ENCODE peak calls at places on chromosomes 3 and 15, in nine cellular contexts. Y, M, N, W, S, H, A, Z and F are unnamed samples.

GRCh38 chr3:55482496-55483195 is 4.5 kb downstream of the WNT5A start:
- DNase-seq in Y (no peak), M (no peak), N (no peak), W (no peak), S (no peak), H (no peak), A (peak), Z (peak), F (no peak)

GRCh38 chr15:96974761-96975160 is 644.3 kb downstream of the NR2F2 start:
- DNase-seq in Y (no peak), M (no peak), N (no peak), W (peak), S (no peak), H (no peak), A (peak), Z (no peak), F (no peak)

GRCh38 chr3:195110647-195111321 is 160.2 kb downstream of the XXYLT1 start:
- DNase-seq in Y (peak), M (no peak), N (no peak), W (no peak), S (no peak), H (peak), A (no peak), Z (no peak), F (no peak)

GRCh38 chr15:60526127-60526616 is 47.2 kb upstream of the ICE2 start:
- DNase-seq in Y (peak), M (no peak), N (no peak), W (no peak), S (no peak), H (no peak), A (no peak), Z (no peak), F (no peak)

GRCh38 chr15:97235285-97235985 is 725.1 kb upstream of the ARRDC4 start:
- DNase-seq in Y (no peak), M (peak), N (no peak), W (peak), S (peak), H (peak), A (peak), Z (no peak), F (peak)

GRCh38 chr15:74406992-74407705 is 26.6 kb downstream of the SEMA7A start:
- DNase-seq in Y (no peak), M (peak), N (no peak), W (no peak), S (no peak), H (peak), A (peak), Z (peak), F (no peak)

GRCh38 chr15:77107068-77107467 is 36.2 kb upstream of the TSPAN3 start:
- DNase-seq in Y (no peak), M (no peak), N (no peak), W (no peak), S (no peak), H (peak), A (no peak), Z (no peak), F (no peak)

GRCh38 chr3:100471436-100471835 is 21.0 kb upstream of the TMEM45A start:
- DNase-seq in Y (no peak), M (no peak), N (no peak), W (no peak), S (no peak), H (no peak), A (no peak), Z (no peak), F (no peak)

GRCh38 chr3:123767020-123767394 is 117.1 kb downstream of the MYLK start:
- DNase-seq in Y (no peak), M (no peak), N (no peak), W (no peak), S (no peak), H (no peak), A (no peak), Z (no peak), F (no peak)

GRCh38 chr3:49120438-49121135 is at the start of gene USP19:
- DNase-seq in Y (peak), M (peak), N (peak), W (peak), S (peak), H (peak), A (peak), Z (peak), F (peak)

GRCh38 chr3:44991326-44991725 is 15.3 kb downstream of the EXOSC7 start:
- DNase-seq in Y (no peak), M (no peak), N (no peak), W (no peak), S (no peak), H (no peak), A (no peak), Z (no peak), F (no peak)

GRCh38 chr15:49137861-49138260 is 17.5 kb downstream of the COPS2 start:
- DNase-seq in Y (no peak), M (no peak), N (no peak), W (peak), S (no peak), H (no peak), A (peak), Z (no peak), F (no peak)

GRCh38 chr3:58164916-58165821 is 45.6 kb downstream of the DNASE1L3 start:
- DNase-seq in Y (no peak), M (peak), N (no peak), W (no peak), S (no peak), H (no peak), A (peak), Z (peak), F (no peak)

GRCh38 chr15:100859970-100860828 is 19.4 kb upstream of the ALDH1A3 start:
- DNase-seq in Y (no peak), M (no peak), N (no peak), W (no peak), S (no peak), H (no peak), A (no peak), Z (no peak), F (no peak)

GRCh38 chr3:197554196-197554561 is 1.6 kb downstream of the BDH1 start:
- DNase-seq in Y (no peak), M (no peak), N (no peak), W (no peak), S (no peak), H (no peak), A (no peak), Z (no peak), F (no peak)

GRCh38 chr3:120177151-120177550 is 82.9 kb upstream of the GSK3B start:
- DNase-seq in Y (no peak), M (peak), N (peak), W (peak), S (peak), H (no peak), A (peak), Z (no peak), F (no peak)

GRCh38 chr15:89317188-89317720 is 17.4 kb downstream of the POLG start:
- DNase-seq in Y (no peak), M (no peak), N (no peak), W (peak), S (no peak), H (no peak), A (no peak), Z (no peak), F (no peak)

GRCh38 chr15:100284701-100285100 is 57.1 kb downstream of the ADAMTS17 start:
- DNase-seq in Y (no peak), M (no peak), N (no peak), W (no peak), S (peak), H (no peak), A (peak), Z (peak), F (no peak)

GRCh38 chr15:92809880-92810361 is 90.2 kb upstream of the CHD2 start:
- DNase-seq in Y (no peak), M (peak), N (no peak), W (peak), S (no peak), H (peak), A (peak), Z (no peak), F (no peak)

GRCh38 chr3:153257673-153258351 is 95.8 kb downstream of the RAP2B start:
- DNase-seq in Y (no peak), M (peak), N (no peak), W (no peak), S (no peak), H (no peak), A (no peak), Z (no peak), F (no peak)

GRCh38 chr3:30661107-30661873 is 54.9 kb downstream of the TGFBR2 start:
- DNase-seq in Y (no peak), M (no peak), N (no peak), W (no peak), S (no peak), H (no peak), A (no peak), Z (no peak), F (no peak)

GRCh38 chr3:94089126-94089525 is 26.3 kb downstream of the NSUN3 start:
- DNase-seq in Y (no peak), M (no peak), N (no peak), W (no peak), S (no peak), H (no peak), A (no peak), Z (no peak), F (no peak)

GRCh38 chr3:124351430-124352142 is 359.7 kb upstream of the ROPN1 start:
- DNase-seq in Y (no peak), M (peak), N (no peak), W (peak), S (peak), H (peak), A (peak), Z (no peak), F (no peak)

GRCh38 chr3:151146731-151147091 is 56.3 kb downstream of the GPR171 start:
- DNase-seq in Y (no peak), M (no peak), N (no peak), W (no peak), S (no peak), H (no peak), A (no peak), Z (no peak), F (no peak)

GRCh38 chr15:58469432-58470353 is 37.9 kb downstream of the LIPC start:
- DNase-seq in Y (peak), M (peak), N (no peak), W (peak), S (peak), H (peak), A (peak), Z (no peak), F (no peak)

DNA sequence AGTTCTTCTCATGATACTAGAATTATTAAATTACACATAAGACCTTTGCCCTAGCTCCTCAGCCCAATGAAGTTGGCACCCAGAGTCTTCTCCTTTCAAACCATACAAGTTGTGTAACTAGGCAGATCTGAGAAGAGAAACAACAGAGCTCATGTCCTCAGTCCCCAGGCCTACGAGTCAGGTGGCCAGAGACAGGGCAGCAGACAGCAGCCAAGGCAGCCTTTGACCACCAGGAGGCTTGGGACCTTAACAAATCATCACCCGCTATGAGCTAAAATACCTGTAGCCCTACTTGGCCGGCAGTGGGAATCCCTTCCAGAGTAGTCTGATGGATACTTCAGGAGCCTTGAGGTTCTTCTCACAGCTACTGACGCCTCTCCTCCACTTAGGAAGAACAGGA is 18.3 kb downstream of the STIMATE start:
- DNase-seq in Y (no peak), M (peak), N (no peak), W (no peak), S (no peak), H (no peak), A (no peak), Z (no peak), F (no peak)
- TF ChIP-seq CTCF in Y (no peak), M (no peak), N (no peak), W (no peak), S (no peak), H (peak), A (no peak), Z (no peak), F (no peak)

GRCh38 chr3:176693416-176693815 is 503.9 kb downstream of the TBL1XR1 start:
- DNase-seq in Y (no peak), M (no peak), N (no peak), W (no peak), S (no peak), H (no peak), A (no peak), Z (no peak), F (no peak)
- TF ChIP-seq CTCF in Y (no peak), M (no peak), N (no peak), W (no peak), S (no peak), H (no peak), A (no peak), Z (no peak), F (no peak)

DNA sequence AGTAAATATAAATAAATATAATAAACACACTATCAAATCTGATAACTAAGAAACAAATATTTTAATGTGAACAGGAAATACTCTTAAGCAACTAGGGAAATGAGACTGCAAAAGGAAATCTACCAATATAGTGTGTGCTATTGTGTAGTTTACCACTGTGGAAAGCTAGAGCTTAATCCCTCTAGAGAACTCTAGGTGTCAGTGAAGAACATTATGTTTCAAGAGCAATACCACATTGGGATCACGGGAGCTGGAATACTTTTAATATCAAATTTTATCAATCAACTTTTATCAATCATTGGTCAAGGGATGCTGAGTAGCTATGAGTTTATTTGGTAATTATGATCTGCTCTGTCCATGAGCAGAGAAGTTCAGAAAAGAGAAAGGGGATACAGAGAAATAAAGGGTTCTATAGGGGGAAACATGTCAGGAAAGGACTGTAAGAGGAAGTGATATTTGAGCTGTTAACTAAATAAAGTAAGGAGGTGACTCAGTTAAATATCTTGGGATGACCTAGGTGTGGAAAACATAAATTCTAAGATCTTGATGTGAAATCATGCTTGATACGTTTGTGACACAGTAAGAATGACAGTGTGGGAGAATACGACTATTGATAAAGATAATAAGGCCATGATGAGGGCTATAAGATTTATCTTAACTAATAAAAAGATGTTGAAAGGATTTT is 762.2 kb upstream of the ALCAM start:
- DNase-seq in Y (no peak), M (no peak), N (no peak), W (peak), S (no peak), H (peak), A (peak), Z (no peak), F (no peak)
- TF ChIP-seq CTCF in Y (no peak), M (no peak), N (peak), W (peak), S (no peak), H (no peak), A (peak), Z (no peak), F (no peak)

DNA sequence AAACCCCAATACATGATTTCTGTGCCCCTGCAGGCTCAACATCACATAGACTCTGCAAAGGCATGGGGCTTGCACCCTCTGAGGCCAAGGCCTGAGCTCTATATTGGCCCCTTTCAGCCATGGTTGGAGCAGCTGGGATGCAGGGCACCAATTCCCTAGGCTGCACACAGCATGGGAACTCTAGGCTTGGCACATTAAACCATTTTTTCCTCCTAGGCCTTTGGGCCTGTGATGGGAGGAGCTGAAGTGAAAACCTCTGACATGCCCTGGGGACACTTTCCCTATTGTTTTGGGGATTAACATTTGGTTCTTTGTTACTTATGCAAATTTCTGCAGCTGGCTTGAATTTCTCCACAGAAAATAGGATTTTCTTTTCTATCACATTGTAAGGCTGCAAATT is 1629.5 kb downstream of the OTOL1 start:
- DNase-seq in Y (no peak), M (no peak), N (no peak), W (no peak), S (no peak), H (no peak), A (no peak), Z (no peak), F (no peak)
- TF ChIP-seq CTCF in Y (no peak), M (no peak), N (no peak), W (no peak), S (no peak), H (no peak), A (no peak), Z (no peak), F (no peak)

DNA sequence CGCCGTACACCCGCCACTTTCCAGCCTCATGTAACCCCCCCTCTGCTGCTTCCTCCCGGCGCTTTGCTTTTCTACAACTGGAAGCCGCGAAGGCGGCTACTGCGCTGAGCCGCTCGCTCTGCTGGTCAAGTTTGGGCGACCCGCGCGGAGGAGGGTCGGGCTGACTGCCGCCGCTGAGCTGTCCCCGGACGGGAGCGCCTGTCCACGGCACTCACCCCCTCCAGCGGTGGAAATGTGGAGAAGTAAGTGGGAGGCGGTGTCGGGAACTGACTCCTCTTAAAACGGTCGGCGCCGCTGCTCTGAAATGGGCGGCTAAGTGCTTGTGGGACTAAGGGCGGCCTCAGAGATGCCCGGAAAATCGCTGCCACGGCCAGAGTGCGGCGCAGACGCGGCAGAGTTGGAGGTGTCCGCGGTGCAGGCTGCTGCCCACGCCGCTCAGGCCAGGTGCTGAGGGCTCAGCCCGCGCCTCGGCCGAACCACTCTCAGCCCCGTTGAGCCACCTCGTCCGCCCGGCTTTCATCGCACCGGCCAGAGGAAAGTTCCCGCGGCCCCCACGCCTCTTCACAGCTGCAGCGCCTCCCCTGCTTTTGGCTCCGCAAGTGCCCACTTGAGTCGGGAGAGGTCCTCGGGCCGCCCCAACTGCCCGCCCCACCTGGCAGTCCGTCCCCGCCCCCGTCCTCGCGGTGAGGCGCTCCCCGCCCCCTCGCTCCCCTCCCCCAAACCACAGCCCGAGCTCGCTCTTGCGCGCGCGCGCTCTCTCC is 394 bp upstream of the EPHA6 start:
- DNase-seq in Y (peak), M (peak), N (peak), W (peak), S (no peak), H (no peak), A (peak), Z (peak), F (no peak)
- TF ChIP-seq CTCF in Y (no peak), M (no peak), N (no peak), W (no peak), S (no peak), H (no peak), A (peak), Z (no peak), F (no peak)

GRCh38 chr15:25136119-25136518 is 181.3 kb downstream of the SNRPN start:
- DNase-seq in Y (no peak), M (peak), N (no peak), W (peak), S (no peak), H (peak), A (no peak), Z (no peak), F (no peak)

GRCh38 chr15:25133804-25134203 is 179.0 kb downstream of the SNRPN start:
- DNase-seq in Y (no peak), M (no peak), N (no peak), W (no peak), S (no peak), H (no peak), A (no peak), Z (no peak), F (no peak)

GRCh38 chr15:25137013-25137412 is 182.2 kb downstream of the SNRPN start:
- DNase-seq in Y (no peak), M (no peak), N (no peak), W (no peak), S (no peak), H (no peak), A (no peak), Z (no peak), F (no peak)

GRCh38 chr15:25134546-25134945 is 179.8 kb downstream of the SNRPN start:
- DNase-seq in Y (no peak), M (no peak), N (no peak), W (peak), S (no peak), H (peak), A (peak), Z (no peak), F (no peak)
- TF ChIP-seq CTCF in Y (no peak), M (no peak), N (no peak), W (peak), S (no peak), H (no peak), A (peak), Z (no peak), F (no peak)

DNA sequence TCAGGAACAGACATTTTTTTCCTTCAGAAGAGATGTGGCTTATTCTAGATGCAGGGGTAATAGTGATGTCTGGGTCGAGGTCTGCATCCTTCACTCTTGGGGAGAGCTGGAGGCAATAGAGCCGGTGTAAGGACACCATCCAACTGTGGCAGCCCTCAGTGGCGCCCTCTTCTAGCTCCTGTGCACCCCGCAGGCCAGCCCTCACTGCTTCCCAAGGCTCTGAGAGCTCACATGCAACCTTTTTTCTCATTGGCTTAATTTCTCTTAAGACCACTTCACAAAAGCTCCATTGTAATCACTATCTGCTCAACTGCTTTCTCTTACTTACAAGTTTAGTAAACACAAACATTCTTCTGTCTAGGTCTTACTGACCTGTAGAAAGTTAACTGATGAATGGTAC is 3.9 kb upstream of the VPS8 start:
- DNase-seq in Y (no peak), M (peak), N (no peak), W (no peak), S (no peak), H (peak), A (no peak), Z (peak), F (no peak)
- TF ChIP-seq CTCF in Y (no peak), M (no peak), N (no peak), W (peak), S (no peak), H (peak), A (no peak), Z (no peak), F (no peak)

GRCh38 chr3:185065059-185065458 is 87.8 kb downstream of the C3orf70 start:
- DNase-seq in Y (no peak), M (no peak), N (no peak), W (no peak), S (no peak), H (no peak), A (no peak), Z (no peak), F (no peak)
- TF ChIP-seq CTCF in Y (no peak), M (no peak), N (no peak), W (no peak), S (no peak), H (peak), A (no peak), Z (no peak), F (no peak)

GRCh38 chr3:32147935-32148334 is 41.5 kb downstream of the GPD1L start:
- DNase-seq in Y (no peak), M (no peak), N (no peak), W (no peak), S (no peak), H (peak), A (no peak), Z (no peak), F (no peak)
- TF ChIP-seq CTCF in Y (no peak), M (no peak), N (no peak), W (no peak), S (no peak), H (no peak), A (no peak), Z (no peak), F (no peak)